ENCODE peak calls at places on chromosomes 13 and 19, in eight cellular contexts. V is brain microvascular endothelial cell, A is IMR-90, K is neuronal stem cell, W is cardiac muscle cell, Z is thoracic aorta, M is aorta, C is substantia nigra. Q is an unnamed sample.

GRCh38 chr19:42601811-42602443 is 7.2 kb upstream of the CEACAM8 start:
- DNase-seq in V (peak; percentile 27), A (peak; percentile 24), K (no peak), W (peak; percentile 47), Z (no peak), M (no peak), C (no peak), Q (no peak)

GRCh38 chr19:14558370-14559066 is 13.3 kb downstream of the NDUFB7 start:
- DNase-seq in V (no peak), A (no peak), K (no peak), W (no peak), Z (no peak), M (no peak), C (no peak), Q (no peak)

GRCh38 chr19:34667349-34668076 is 9.4 kb downstream of the SCGB2B2 start:
- DNase-seq in V (no peak), A (peak; percentile 27), K (no peak), W (peak; percentile 17), Z (no peak), M (no peak), C (no peak), Q (no peak)

GRCh38 chr19:35986664-35987570 is 8.1 kb upstream of the SDHAF1 start:
- DNase-seq in V (no peak), A (no peak), K (no peak), W (no peak), Z (no peak), M (peak; percentile 77), C (peak; percentile 14), Q (no peak)

GRCh38 chr13:31198524-31198923 is 1.3 kb upstream of the B3GLCT start:
- DNase-seq in V (no peak), A (no peak), K (no peak), W (no peak), Z (no peak), M (no peak), C (no peak), Q (no peak)

GRCh38 chr13:57748096-57748495 is 116.6 kb downstream of the PCDH17 start:
- DNase-seq in V (no peak), A (no peak), K (no peak), W (no peak), Z (no peak), M (no peak), C (no peak), Q (no peak)

GRCh38 chr19:40191836-40192646 is 815 bp downstream of the MAP3K10 start:
- DNase-seq in V (no peak), A (peak; percentile 19), K (peak; percentile 61), W (peak; percentile 36), Z (no peak), M (no peak), C (no peak), Q (no peak)

GRCh38 chr13:110677731-110678545 is 28.0 kb downstream of the CARS2 start:
- DNase-seq in V (peak; percentile 43), A (peak; percentile 37), K (no peak), W (peak; percentile 13), Z (no peak), M (no peak), C (no peak), Q (no peak)

GRCh38 chr13:30676672-30677071 is 58.7 kb upstream of the ALOX5AP start:
- DNase-seq in V (no peak), A (peak; percentile 47), K (no peak), W (peak; percentile 50), Z (no peak), M (no peak), C (no peak), Q (no peak)

GRCh38 chr19:48872884-48873475 is 759 bp downstream of the PPP1R15A start:
- DNase-seq in V (peak; percentile 96), A (peak; percentile 94), K (peak; percentile 84), W (peak; percentile 96), Z (peak; percentile 86), M (peak; percentile 92), C (no peak), Q (no peak)

GRCh38 chr19:48872182-48872883 is at the start of gene PPP1R15A:
- DNase-seq in V (peak; percentile 98), A (peak; percentile 97), K (peak; percentile 98), W (peak; percentile 98), Z (peak; percentile 90), M (peak; percentile 97), C (peak; percentile 93), Q (peak; percentile 93)

GRCh38 chr19:48873476-48874308 is 1.5 kb downstream of the PPP1R15A start:
- DNase-seq in V (no peak), A (no peak), K (no peak), W (peak; percentile 56), Z (no peak), M (no peak), C (no peak), Q (no peak)

GRCh38 chr19:48877900-48878218 is 5.6 kb downstream of the PPP1R15A start:
- DNase-seq in V (no peak), A (no peak), K (no peak), W (no peak), Z (no peak), M (no peak), C (no peak), Q (no peak)

DNA sequence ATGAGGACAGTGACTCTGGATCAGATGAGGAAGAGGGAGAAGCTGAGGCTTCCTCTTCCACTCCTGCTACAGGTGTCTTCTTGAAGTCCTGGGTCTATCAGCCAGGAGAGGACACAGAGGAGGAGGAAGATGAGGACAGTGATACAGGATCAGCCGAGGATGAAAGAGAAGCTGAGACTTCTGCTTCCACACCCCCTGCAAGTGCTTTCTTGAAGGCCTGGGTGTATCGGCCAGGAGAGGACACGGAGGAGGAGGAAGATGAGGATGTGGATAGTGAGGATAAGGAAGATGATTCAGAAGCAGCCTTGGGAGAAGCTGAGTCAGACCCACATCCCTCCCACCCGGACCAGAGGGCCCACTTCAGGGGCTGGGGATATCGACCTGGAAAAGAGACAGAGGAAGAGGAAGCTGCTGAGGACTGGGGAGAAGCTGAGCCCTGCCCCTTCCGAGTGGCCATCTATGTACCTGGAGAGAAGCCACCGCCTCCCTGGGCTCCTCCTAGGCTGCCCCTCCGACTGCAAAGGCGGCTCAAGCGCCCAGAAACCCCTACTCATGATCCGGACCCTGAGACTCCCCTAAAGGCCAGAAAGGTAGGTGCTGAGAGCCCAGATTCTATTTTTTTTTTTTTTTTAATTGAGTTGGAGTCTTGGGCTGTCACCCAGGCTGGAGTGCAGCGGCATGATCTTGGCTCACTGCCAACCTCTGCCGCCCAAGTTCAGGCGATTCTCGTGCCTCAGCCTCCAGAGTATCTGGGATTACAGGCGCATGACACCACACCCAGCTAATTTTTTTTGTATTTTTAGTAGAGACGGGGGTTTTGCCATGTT is 2.3 kb downstream of the PPP1R15A start:
- DNase-seq in V (peak; percentile 51), A (peak; percentile 80), K (no peak), W (peak; percentile 54), Z (no peak), M (peak; percentile 67), C (no peak), Q (no peak)
- H3K27ac ChIP-seq in V (peak overlapping the region; percentile 100), A (peak overlapping the region; percentile 92), K (no peak overlapping the region), W (peak overlapping the region; percentile 99), Z (peak overlapping the region; percentile 100), M (no peak overlapping the region), C (peak overlapping the region; percentile 98), Q (no peak overlapping the region)

DNA sequence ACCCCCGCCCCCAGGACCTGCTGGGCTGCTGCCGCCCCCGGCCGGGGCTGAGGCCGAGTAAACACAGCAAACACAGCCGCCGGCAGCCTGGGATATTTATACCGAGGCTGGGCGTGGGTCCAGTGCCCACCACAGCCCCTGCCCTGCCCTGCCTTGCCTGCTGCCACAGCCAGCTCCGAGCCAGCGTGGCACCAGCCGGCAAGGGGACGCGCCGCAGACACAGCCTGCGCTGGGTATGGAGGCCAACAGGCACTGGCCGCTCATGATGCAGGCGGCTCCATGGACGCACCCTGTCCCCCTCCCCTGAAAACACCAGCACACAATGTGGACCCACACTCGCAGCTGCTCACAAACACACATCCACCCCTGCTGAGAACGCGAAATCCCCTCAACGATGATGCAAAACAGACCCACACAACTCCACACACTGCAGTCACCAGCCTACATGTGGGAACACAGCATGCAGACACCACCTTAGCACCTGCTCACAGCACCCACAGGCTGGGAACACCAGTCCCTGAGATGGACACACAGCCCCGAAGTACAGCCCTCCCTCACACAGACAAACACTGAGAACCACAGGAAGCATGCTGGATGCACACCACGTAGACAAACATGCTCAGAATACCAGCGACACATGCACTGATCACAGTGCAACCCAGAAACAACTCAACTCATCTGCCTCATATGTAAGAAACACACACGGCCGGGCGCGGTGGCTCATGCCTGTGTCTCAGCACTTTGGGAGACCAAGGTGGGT is 16.2 kb downstream of the CCDC97 start:
- DNase-seq in V (peak; percentile 88), A (peak; percentile 80), K (no peak), W (peak; percentile 57), Z (no peak), M (no peak), C (no peak), Q (no peak)
- H3K27ac ChIP-seq in V (peak overlapping the region; percentile 98), A (peak overlapping the region; percentile 96), K (no peak overlapping the region), W (peak overlapping the region; percentile 84), Z (peak overlapping the region; percentile 99), M (peak overlapping the region; percentile 40), C (peak overlapping the region; percentile 61), Q (no peak overlapping the region)

GRCh38 chr13:73894995-73895571 is 239.1 kb downstream of the KLF12 start:
- DNase-seq in V (no peak), A (no peak), K (no peak), W (no peak), Z (no peak), M (no peak), C (no peak), Q (no peak)
- H3K27ac ChIP-seq in V (no peak overlapping the region), A (no peak overlapping the region), K (no peak overlapping the region), W (no peak overlapping the region), Z (no peak overlapping the region), M (no peak overlapping the region), C (no peak overlapping the region), Q (no peak overlapping the region)

GRCh38 chr19:38245826-38246498 is 10.2 kb downstream of the PPP1R14A start:
- DNase-seq in V (peak; percentile 45), A (peak; percentile 27), K (no peak), W (peak; percentile 59), Z (peak; percentile 62), M (peak; percentile 82), C (no peak), Q (no peak)

GRCh38 chr19:38248421-38248820 is 7.8 kb downstream of the PPP1R14A start:
- DNase-seq in V (no peak), A (no peak), K (no peak), W (no peak), Z (no peak), M (no peak), C (no peak), Q (no peak)

GRCh38 chr19:38250428-38250820 is 5.8 kb downstream of the PPP1R14A start:
- DNase-seq in V (no peak), A (no peak), K (no peak), W (no peak), Z (no peak), M (no peak), C (no peak), Q (no peak)

GRCh38 chr19:38247126-38247525 is 9.0 kb downstream of the PPP1R14A start:
- DNase-seq in V (no peak), A (no peak), K (no peak), W (peak; percentile 58), Z (no peak), M (no peak), C (no peak), Q (no peak)

DNA sequence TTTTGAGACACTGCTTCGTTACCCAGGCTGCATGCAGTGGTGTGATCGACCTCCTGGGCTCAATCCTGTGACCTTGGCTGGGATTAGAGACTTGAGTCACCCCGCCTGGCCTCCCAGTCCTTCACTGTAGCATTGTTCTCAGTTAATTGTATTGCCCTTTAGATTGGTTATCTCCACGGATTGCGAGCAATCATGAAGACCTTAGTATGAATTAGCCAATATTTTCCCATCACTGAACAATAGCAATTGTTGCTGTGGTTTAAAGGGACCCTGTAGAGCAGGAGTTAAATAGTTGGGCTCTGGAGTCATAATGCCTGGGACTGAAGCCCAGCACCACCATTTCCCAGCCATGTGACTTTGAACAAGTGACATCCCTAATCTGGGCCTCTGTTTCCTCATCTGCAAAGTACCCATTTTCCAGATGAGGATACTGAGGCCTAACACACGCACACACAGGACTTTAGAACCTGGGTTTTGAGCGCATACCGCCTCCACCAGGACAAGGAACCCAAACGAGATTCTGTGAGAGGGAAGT is 8.4 kb downstream of the PPP1R14A start:
- DNase-seq in V (no peak), A (no peak), K (no peak), W (peak; percentile 61), Z (no peak), M (no peak), C (no peak), Q (no peak)
- H3K27ac ChIP-seq in V (no peak overlapping the region), A (no peak overlapping the region), K (no peak overlapping the region), W (no peak overlapping the region), Z (peak overlapping the region; percentile 95), M (peak overlapping the region; percentile 31), C (peak overlapping the region; percentile 58), Q (no peak overlapping the region)

Q was measured in iPS DF 6.9.